ENCODE peak calls at places on chromosomes 7 and 10, in eight cellular contexts. Z is stimulated activated CD4-positive, alpha-beta T cell treated with anti-CD3 and anti-CD28 coated beads, Interleukin-12 subunit alpha, Interleukin-12 subunit beta, amount 100 ng/mL, for 4 hours; S is ELF-1; A is MCF 10A; H is activated naive CD4-positive, alpha-beta T cell treated with Interleukin-2 at 50 U/mL for 16 hours; U is AG04450; B is HTR-8/SVneo; X is mucosa of gallbladder. I is an unnamed sample.

GRCh38 chr7:36965625-36966024 is 241.3 kb upstream of the AOAH start:
- DNase-seq in Z (no peak), S (no peak), A (no peak), H (no peak), U (no peak), B (no peak), X (no peak), I (no peak)

GRCh38 chr10:56537984-56538383 is 176.9 kb upstream of the ZWINT start:
- DNase-seq in Z (no peak), S (peak), A (peak), H (no peak), U (no peak), B (peak), X (no peak), I (peak)

GRCh38 chr7:80677629-80678028 is 39.2 kb downstream of the CD36 start:
- DNase-seq in Z (no peak), S (no peak), A (no peak), H (no peak), U (no peak), B (no peak), X (no peak), I (peak)

GRCh38 chr7:97342512-97342911 is 225.0 kb downstream of the SDHAF3 start:
- DNase-seq in Z (no peak), S (no peak), A (no peak), H (no peak), U (no peak), B (no peak), X (peak), I (no peak)

GRCh38 chr7:77247206-77247850 is 47.7 kb upstream of the FGL2 start:
- DNase-seq in Z (peak), S (peak), A (peak), H (peak), U (peak), B (peak), X (peak), I (peak)

GRCh38 chr7:116122972-116123595 is 87.3 kb upstream of the TES start:
- DNase-seq in Z (no peak), S (no peak), A (peak), H (no peak), U (peak), B (peak), X (no peak), I (peak)

GRCh38 chr10:25175527-25176420 is 973 bp downstream of the GPR158 start:
- DNase-seq in Z (no peak), S (peak), A (no peak), H (no peak), U (no peak), B (no peak), X (peak), I (no peak)

GRCh38 chr10:79050896-79051555 is 17.7 kb upstream of the ZMIZ1 start:
- DNase-seq in Z (no peak), S (no peak), A (peak), H (no peak), U (no peak), B (no peak), X (no peak), I (no peak)

GRCh38 chr7:97601941-97602457 is 129.9 kb upstream of the TAC1 start:
- DNase-seq in Z (no peak), S (no peak), A (no peak), H (no peak), U (no peak), B (no peak), X (no peak), I (no peak)

GRCh38 chr7:100886142-100886935 is 3.2 kb downstream of the UFSP1 start:
- DNase-seq in Z (no peak), S (no peak), A (no peak), H (no peak), U (no peak), B (no peak), X (no peak), I (no peak)

GRCh38 chr10:108696792-108697477 is 1226.4 kb downstream of the XPNPEP1 start:
- DNase-seq in Z (no peak), S (no peak), A (no peak), H (no peak), U (no peak), B (no peak), X (no peak), I (no peak)

GRCh38 chr10:124632064-124632531 is 112.1 kb downstream of the FAM53B start:
- DNase-seq in Z (peak), S (no peak), A (peak), H (peak), U (no peak), B (no peak), X (no peak), I (no peak)

GRCh38 chr7:16604054-16604453 is 41.5 kb downstream of the ANKMY2 start:
- DNase-seq in Z (no peak), S (no peak), A (peak), H (no peak), U (no peak), B (no peak), X (no peak), I (no peak)

GRCh38 chr10:31099101-31099500 is 67.4 kb upstream of the ZNF438 start:
- DNase-seq in Z (no peak), S (no peak), A (no peak), H (no peak), U (no peak), B (no peak), X (no peak), I (no peak)

GRCh38 chr10:112565434-112566053 is 118.5 kb downstream of the VTI1A start:
- DNase-seq in Z (no peak), S (peak), A (peak), H (no peak), U (peak), B (peak), X (peak), I (peak)

GRCh38 chr7:135822396-135822795 is 73.8 kb upstream of the FAM180A start:
- DNase-seq in Z (no peak), S (no peak), A (no peak), H (no peak), U (no peak), B (no peak), X (no peak), I (no peak)

GRCh38 chr7:141185369-141185967 is 111.6 kb downstream of the TMEM178B start:
- DNase-seq in Z (no peak), S (no peak), A (no peak), H (no peak), U (no peak), B (no peak), X (no peak), I (no peak)

GRCh38 chr7:11665381-11665780 is 166.6 kb downstream of the THSD7A start:
- DNase-seq in Z (no peak), S (no peak), A (no peak), H (no peak), U (no peak), B (no peak), X (no peak), I (no peak)

GRCh38 chr10:115814542-115814941 is 458.5 kb downstream of the GFRA1 start:
- DNase-seq in Z (no peak), S (no peak), A (no peak), H (no peak), U (no peak), B (no peak), X (no peak), I (no peak)

GRCh38 chr7:2358968-2359527 is 4.4 kb downstream of the EIF3B start:
- DNase-seq in Z (no peak), S (no peak), A (no peak), H (no peak), U (no peak), B (no peak), X (no peak), I (no peak)

GRCh38 chr10:8829592-8829991 is 775.1 kb downstream of the GATA3 start:
- DNase-seq in Z (no peak), S (no peak), A (no peak), H (no peak), U (no peak), B (no peak), X (no peak), I (no peak)

GRCh38 chr7:75967055-75967454 is 27.3 kb downstream of the TMEM120A start:
- DNase-seq in Z (no peak), S (no peak), A (no peak), H (no peak), U (no peak), B (no peak), X (no peak), I (no peak)

GRCh38 chr7:81492910-81493309 is 276.9 kb downstream of the HGF start:
- DNase-seq in Z (no peak), S (no peak), A (no peak), H (no peak), U (no peak), B (no peak), X (no peak), I (no peak)

GRCh38 chr7:116403265-116403664 is 96.3 kb upstream of the CAV2 start:
- DNase-seq in Z (no peak), S (no peak), A (peak), H (no peak), U (no peak), B (no peak), X (no peak), I (no peak)

GRCh38 chr7:133009853-133010252 is 72.0 kb downstream of the CHCHD3 start:
- DNase-seq in Z (no peak), S (no peak), A (no peak), H (no peak), U (no peak), B (no peak), X (no peak), I (no peak)

I was measured in RKO.